ENCODE peak calls at places on chromosomes 7 and 10, in four cellular contexts. V, H, J and T are unnamed samples.

GRCh38 chr7:66331883-66332282 is 126.7 kb downstream of the TPST1 start:
- DNase-seq in H (no peak), J (no peak), V (no peak), T (no peak)

GRCh38 chr10:60430017-60430416 is 40.3 kb upstream of the ANK3 start:
- DNase-seq in V (no peak), J (no peak), H (no peak), T (no peak)

GRCh38 chr10:33657154-33657900 is 322.9 kb upstream of the NRP1 start:
- DNase-seq in V (peak), H (no peak), J (peak), T (peak)

GRCh38 chr7:98193474-98194180 is 17.6 kb upstream of the BHLHA15 start:
- DNase-seq in J (no peak), H (no peak), V (no peak), T (no peak)

GRCh38 chr10:119896937-119897336 is 4.4 kb downstream of the SEC23IP start:
- DNase-seq in H (no peak), V (peak), J (peak), T (peak)

GRCh38 chr10:125707852-125708468 is 11.5 kb upstream of the EDRF1 start:
- DNase-seq in V (peak), H (no peak), J (no peak), T (peak)

GRCh38 chr10:13684813-13685511 is 98.2 kb downstream of the PRPF18 start:
- DNase-seq in V (no peak), J (no peak), H (no peak), T (no peak)

GRCh38 chr10:132137111-132138072 is 49.4 kb upstream of the DPYSL4 start:
- DNase-seq in J (no peak), H (no peak), V (no peak), T (no peak)

GRCh38 chr7:157506268-157506667 is 169.5 kb downstream of the DNAJB6 start:
- DNase-seq in H (no peak), J (no peak), V (no peak), T (no peak)

GRCh38 chr7:108104324-108104723 is 25.8 kb downstream of the LAMB4 start:
- DNase-seq in H (no peak), J (no peak), V (no peak), T (no peak)

GRCh38 chr7:74289018-74289659 is at the start of gene CLIP2:
- DNase-seq in V (peak), J (peak), H (no peak), T (peak)

GRCh38 chr10:7243873-7244272 is 167.0 kb downstream of the SFMBT2 start:
- DNase-seq in J (no peak), V (no peak), H (no peak), T (no peak)

GRCh38 chr10:28733647-28734046 is 56.3 kb downstream of the BAMBI start:
- DNase-seq in H (no peak), V (no peak), J (no peak), T (no peak)

GRCh38 chr10:28733245-28733644 is 55.9 kb downstream of the BAMBI start:
- DNase-seq in H (no peak), J (no peak), V (no peak), T (no peak)

GRCh38 chr10:28737096-28737495 is 59.8 kb downstream of the BAMBI start:
- DNase-seq in H (no peak), V (no peak), J (no peak), T (no peak)

GRCh38 chr10:28738200-28738599 is 60.9 kb downstream of the BAMBI start:
- DNase-seq in H (no peak), J (no peak), V (peak), T (no peak)

GRCh38 chr10:28734940-28735759 is 57.8 kb downstream of the BAMBI start:
- DNase-seq in V (peak), H (no peak), J (peak), T (peak)
- TF ChIP-seq CHD2 in V (no peak), H (no peak), J (no peak), T (no peak)

DNA sequence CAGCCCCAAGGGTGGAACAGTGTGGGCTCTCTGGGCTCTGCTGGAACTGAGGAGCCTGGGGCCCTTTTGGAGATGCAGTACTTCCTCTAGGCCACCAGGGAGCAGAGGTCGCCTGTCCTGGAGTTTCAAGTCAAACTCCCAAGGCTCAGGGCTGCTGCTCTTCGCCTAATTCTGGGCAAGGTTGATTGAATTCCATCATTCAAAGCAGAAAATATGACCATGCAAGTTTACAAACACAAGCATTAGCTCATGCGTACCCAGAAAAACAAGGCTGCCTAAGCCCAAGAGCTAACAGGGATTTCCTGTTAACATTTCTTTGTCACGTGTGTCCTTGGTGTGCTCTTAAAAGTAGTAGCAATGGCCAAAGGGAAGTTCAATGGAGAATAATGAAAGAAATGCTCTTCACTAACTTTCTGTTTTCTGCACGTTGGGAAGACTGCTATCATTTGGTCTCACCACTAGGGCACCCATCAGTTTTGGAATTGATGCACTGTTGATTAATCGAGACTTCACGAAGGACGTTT is 20.1 kb downstream of the LDB3 start:
- DNase-seq in H (no peak), J (peak), V (peak), T (peak)
- TF ChIP-seq PBX3 in H (no peak), J (no peak), V (no peak), T (no peak)

DNA sequence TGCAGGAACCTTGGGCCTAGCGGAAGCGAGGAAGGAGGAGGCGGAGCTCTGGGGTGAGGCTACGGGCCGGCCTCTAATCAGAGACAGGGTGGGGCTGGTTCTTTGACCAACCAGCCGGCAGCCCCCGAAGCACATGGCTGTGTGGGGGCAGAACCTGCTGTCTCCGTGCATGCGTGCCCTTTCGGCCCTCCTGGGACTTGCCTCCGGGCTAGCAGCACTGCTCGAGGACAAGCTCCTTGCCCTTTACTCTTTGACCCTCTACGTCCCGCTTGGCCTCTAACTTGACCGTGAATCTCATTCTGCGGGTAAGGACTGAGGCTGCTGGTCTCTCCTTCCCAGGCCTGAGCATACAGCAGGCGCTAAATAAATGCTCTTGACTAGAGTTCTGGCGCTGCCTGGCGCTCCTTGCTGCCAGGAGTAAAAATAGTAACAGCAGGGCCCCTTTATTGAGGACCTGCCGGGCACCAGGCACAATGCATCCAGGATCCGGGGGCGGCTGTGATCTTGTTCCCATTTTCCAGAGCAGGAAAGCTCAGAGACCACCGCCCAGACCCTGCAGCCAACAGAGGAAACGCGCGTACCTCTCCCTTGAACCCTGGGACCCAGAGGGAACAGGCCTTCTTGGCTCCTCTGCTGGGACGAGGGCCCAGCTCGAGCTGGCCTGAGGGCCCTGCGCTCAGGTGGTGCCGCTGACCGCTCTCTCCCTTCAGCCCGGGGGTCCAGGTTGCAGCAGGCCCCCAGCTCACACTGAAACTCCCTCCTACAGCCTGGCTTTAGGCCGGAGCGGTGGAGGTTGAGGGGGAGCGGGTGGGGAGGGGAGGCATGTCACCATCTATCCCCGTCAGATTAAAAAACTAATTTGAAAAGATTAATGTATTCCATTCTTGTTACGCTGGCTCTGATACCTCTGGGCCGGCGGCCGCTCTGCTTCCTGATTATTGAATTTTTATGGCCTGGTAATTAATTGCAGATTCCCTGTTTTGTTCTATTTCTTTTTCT is 2.7 kb upstream of the COMTD1 start:
- DNase-seq in V (no peak), J (peak), H (no peak), T (no peak)
- TF ChIP-seq CHD2 in V (no peak), J (no peak), H (no peak), T (no peak)

DNA sequence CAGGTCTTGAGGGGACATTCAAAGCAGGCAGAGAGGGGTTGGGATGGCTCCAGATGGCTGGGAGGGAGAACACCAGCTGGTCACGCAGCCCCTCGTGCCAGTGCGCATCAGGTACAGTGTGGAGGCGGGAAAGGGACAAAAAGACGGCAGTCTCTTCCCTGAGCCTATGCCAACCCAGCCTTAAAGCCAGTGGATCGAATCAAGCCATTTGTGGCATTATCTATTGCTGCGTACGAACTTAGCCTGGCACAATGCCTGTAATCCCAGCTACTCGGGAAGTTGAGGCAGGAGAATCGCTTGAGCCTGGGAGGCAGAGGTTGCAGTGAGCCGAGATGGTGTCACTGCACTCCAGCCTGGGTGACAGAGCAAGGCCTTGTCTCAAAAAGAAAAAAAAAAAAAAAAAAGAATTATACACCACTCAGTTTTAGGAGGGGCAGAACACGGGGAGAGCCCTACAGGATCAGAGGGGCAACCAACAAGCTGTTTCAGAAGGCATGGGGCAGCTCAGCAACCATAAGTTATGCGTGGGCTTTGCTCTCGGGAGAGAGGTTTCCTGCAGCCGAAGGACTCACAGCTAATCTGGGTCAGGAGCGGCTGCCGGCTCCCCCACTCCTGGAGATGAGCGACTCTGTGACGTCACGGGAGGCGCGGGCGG is 357 bp upstream of the NDUFB2 start:
- DNase-seq in J (peak), V (no peak), H (no peak), T (peak)
- TF ChIP-seq PBX3 in J (no peak), V (no peak), H (no peak), T (no peak)

DNA sequence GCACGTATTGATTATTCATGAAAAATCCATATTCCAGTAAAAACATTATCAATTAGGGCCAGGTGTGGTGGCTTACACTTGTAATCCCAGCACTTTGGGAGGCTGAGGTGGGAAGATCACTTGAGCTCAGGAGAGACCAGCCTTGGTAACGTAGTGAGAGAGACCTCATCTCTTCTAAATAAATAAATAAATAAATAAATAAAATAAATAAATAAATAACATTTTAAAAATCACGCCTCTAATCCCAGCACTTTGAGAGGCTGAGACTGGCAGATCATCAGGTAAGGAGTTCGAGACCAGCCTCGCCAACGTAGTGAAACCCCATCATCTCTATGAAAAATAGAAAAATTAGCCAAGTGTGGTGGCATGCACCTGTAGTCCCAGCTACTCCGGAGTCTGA is 32.1 kb downstream of the NRBF2 start:
- DNase-seq in H (no peak), J (no peak), V (no peak), T (no peak)
- TF ChIP-seq CHD2 in H (no peak), J (no peak), V (no peak), T (no peak)